ENCODE peak calls at places on chromosomes 4 and X, in nine cellular contexts. A is NCI-H1092 treated with DMSO at 0.1 percent for 48 hours; M is left lung; E is psoas muscle; J is smooth muscle cell of the brain vasculature; G is HCEC 1CT; F is CD8-positive, alpha-beta T cell; K is amygdala; B is T47D. C is an unnamed sample.
A peak's percentile ranks its signal among the peaks of the same experiment; 100 is the strongest.

GRCh38 chrX:111168314-111168713 is 72.3 kb downstream of the PAK3 start:
- DNase-seq in M (no peak), G (no peak), B (peak; percentile 32), E (no peak), A (peak; percentile 85), J (no peak), K (no peak), F (no peak), C (peak; percentile 33)

GRCh38 chr4:158858410-158859189 is 89.8 kb downstream of the FNIP2 start:
- DNase-seq in B (no peak), G (peak; percentile 50), A (no peak), M (no peak), F (no peak), J (no peak), K (no peak), E (no peak), C (no peak)

GRCh38 chrX:148504412-148504950 is 4.1 kb downstream of the AFF2 start:
- DNase-seq in M (no peak), A (no peak), K (no peak), J (no peak), F (no peak), E (no peak), B (no peak), G (no peak), C (no peak)

GRCh38 chrX:118347131-118347530 is 1.2 kb downstream of the WDR44 start:
- DNase-seq in G (peak; percentile 74), F (no peak), M (no peak), A (no peak), K (no peak), J (no peak), E (no peak), B (no peak), C (peak; percentile 13)

GRCh38 chr4:97457253-97457652 is 686.0 kb downstream of the STPG2 start:
- DNase-seq in G (no peak), B (peak; percentile 39), J (no peak), F (no peak), M (no peak), A (no peak), E (no peak), K (no peak), C (no peak)

GRCh38 chr4:157804986-157805385 is 367.8 kb downstream of the GASK1B start:
- DNase-seq in B (peak; percentile 77), E (no peak), K (no peak), G (peak; percentile 32), J (no peak), A (no peak), F (no peak), M (no peak), C (peak; percentile 48)

GRCh38 chr4:184328022-184328736 is 110.5 kb upstream of the ENPP6 start:
- DNase-seq in E (no peak), M (no peak), K (no peak), J (no peak), B (peak; percentile 56), A (no peak), G (no peak), F (no peak), C (no peak)

GRCh38 chr4:155529197-155529596 is 137.5 kb upstream of the GUCY1A1 start:
- DNase-seq in E (no peak), A (no peak), G (no peak), K (no peak), F (no peak), M (no peak), B (peak; percentile 46), J (no peak), C (no peak)

GRCh38 chr4:142940614-142941013 is 94.5 kb upstream of the INPP4B start:
- DNase-seq in E (no peak), A (peak; percentile 87), G (no peak), J (no peak), K (no peak), F (no peak), M (no peak), B (peak; percentile 15), C (no peak)

C was measured in hepatocyte.